ENCODE peak calls at places on chromosomes 16 and 17, in ten cellular contexts. One of them, this sample, is unnamed.
A peak's percentile ranks its signal among the peaks of the same experiment; 100 is the strongest.

GRCh38 chr16:5207001-5207523 is 109.5 kb upstream of the EEF2KMT start:
- DNase-seq in nephron progenitor cell: no peak
- DNase-seq in ovary: no peak
- DNase-seq in colonic mucosa: no peak
- DNase-seq in AG10803: no peak
- DNase-seq in OCI-LY7: no peak
- DNase-seq in fibroblast of villous mesenchyme: no peak
- DNase-seq in uterus: no peak
- DNase-seq in fibroblast of mammary gland: no peak
- DNase-seq in neural crest cell: no peak
- DNase-seq in this sample: no peak

GRCh38 chr17:74452027-74452840 is 14.2 kb upstream of the CD300A start:
- DNase-seq in nephron progenitor cell: no peak
- DNase-seq in ovary: peak; percentile 66
- DNase-seq in colonic mucosa: peak; percentile 46
- DNase-seq in AG10803: no peak
- DNase-seq in OCI-LY7: no peak
- DNase-seq in fibroblast of villous mesenchyme: no peak
- DNase-seq in uterus: no peak
- DNase-seq in fibroblast of mammary gland: peak; percentile 30
- DNase-seq in neural crest cell: no peak
- DNase-seq in this sample: peak; percentile 77

GRCh38 chr16:74226361-74226979 is 70.1 kb upstream of the PSMD7 start:
- DNase-seq in nephron progenitor cell: no peak
- DNase-seq in ovary: no peak
- DNase-seq in colonic mucosa: no peak
- DNase-seq in AG10803: peak; percentile 3
- DNase-seq in OCI-LY7: peak; percentile 13
- DNase-seq in fibroblast of villous mesenchyme: peak; percentile 12
- DNase-seq in uterus: no peak
- DNase-seq in fibroblast of mammary gland: peak; percentile 31
- DNase-seq in neural crest cell: no peak
- DNase-seq in this sample: no peak

GRCh38 chr16:11909653-11910551 is 5.9 kb downstream of the GSPT1 start:
- DNase-seq in nephron progenitor cell: no peak
- DNase-seq in ovary: no peak
- DNase-seq in colonic mucosa: no peak
- DNase-seq in AG10803: peak; percentile 87
- DNase-seq in OCI-LY7: no peak
- DNase-seq in fibroblast of villous mesenchyme: peak; percentile 92
- DNase-seq in uterus: peak; percentile 18
- DNase-seq in fibroblast of mammary gland: peak; percentile 43
- DNase-seq in neural crest cell: no peak
- DNase-seq in this sample: no peak

GRCh38 chr16:67530013-67530939 is 1.6 kb downstream of the RIPOR1 start:
- DNase-seq in nephron progenitor cell: peak; percentile 68
- DNase-seq in ovary: peak; percentile 87
- DNase-seq in colonic mucosa: peak; percentile 59
- DNase-seq in AG10803: peak; percentile 73
- DNase-seq in OCI-LY7: peak; percentile 34
- DNase-seq in fibroblast of villous mesenchyme: peak; percentile 77
- DNase-seq in uterus: peak; percentile 81
- DNase-seq in fibroblast of mammary gland: peak; percentile 62
- DNase-seq in neural crest cell: no peak
- DNase-seq in this sample: peak; percentile 67

GRCh38 chr17:16418684-16419066 is 3.3 kb downstream of the TRPV2 start:
- DNase-seq in nephron progenitor cell: no peak
- DNase-seq in ovary: no peak
- DNase-seq in colonic mucosa: no peak
- DNase-seq in AG10803: no peak
- DNase-seq in OCI-LY7: no peak
- DNase-seq in fibroblast of villous mesenchyme: no peak
- DNase-seq in uterus: no peak
- DNase-seq in fibroblast of mammary gland: no peak
- DNase-seq in neural crest cell: no peak
- DNase-seq in this sample: no peak

GRCh38 chr16:80231888-80232287 is 308.9 kb upstream of the DYNLRB2 start:
- DNase-seq in nephron progenitor cell: no peak
- DNase-seq in ovary: no peak
- DNase-seq in colonic mucosa: no peak
- DNase-seq in AG10803: peak; percentile 88
- DNase-seq in OCI-LY7: peak; percentile 7
- DNase-seq in fibroblast of villous mesenchyme: peak; percentile 10
- DNase-seq in uterus: no peak
- DNase-seq in fibroblast of mammary gland: peak; percentile 90
- DNase-seq in neural crest cell: no peak
- DNase-seq in this sample: no peak

GRCh38 chr17:57178839-57179238 is 77.5 kb upstream of the MSI2 start:
- DNase-seq in nephron progenitor cell: no peak
- DNase-seq in ovary: no peak
- DNase-seq in colonic mucosa: no peak
- DNase-seq in AG10803: no peak
- DNase-seq in OCI-LY7: no peak
- DNase-seq in fibroblast of villous mesenchyme: no peak
- DNase-seq in uterus: no peak
- DNase-seq in fibroblast of mammary gland: no peak
- DNase-seq in neural crest cell: no peak
- DNase-seq in this sample: no peak

GRCh38 chr16:66395806-66396555 is 29.5 kb downstream of the CDH5 start:
- DNase-seq in nephron progenitor cell: no peak
- DNase-seq in ovary: no peak
- DNase-seq in colonic mucosa: no peak
- DNase-seq in AG10803: no peak
- DNase-seq in OCI-LY7: no peak
- DNase-seq in fibroblast of villous mesenchyme: no peak
- DNase-seq in uterus: no peak
- DNase-seq in fibroblast of mammary gland: no peak
- DNase-seq in neural crest cell: no peak
- DNase-seq in this sample: no peak

GRCh38 chr17:17500999-17501605 is 4.9 kb upstream of the RASD1 start:
- DNase-seq in nephron progenitor cell: no peak
- DNase-seq in ovary: peak; percentile 23
- DNase-seq in colonic mucosa: peak; percentile 64
- DNase-seq in AG10803: no peak
- DNase-seq in OCI-LY7: peak; percentile 24
- DNase-seq in fibroblast of villous mesenchyme: no peak
- DNase-seq in uterus: no peak
- DNase-seq in fibroblast of mammary gland: no peak
- DNase-seq in neural crest cell: no peak
- DNase-seq in this sample: no peak

GRCh38 chr16:85550422-85551318 is 62.5 kb upstream of the GSE1 start:
- DNase-seq in nephron progenitor cell: no peak
- DNase-seq in ovary: no peak
- DNase-seq in colonic mucosa: no peak
- DNase-seq in AG10803: no peak
- DNase-seq in OCI-LY7: no peak
- DNase-seq in fibroblast of villous mesenchyme: no peak
- DNase-seq in uterus: no peak
- DNase-seq in fibroblast of mammary gland: no peak
- DNase-seq in neural crest cell: no peak
- DNase-seq in this sample: no peak
- TF ChIP-seq CTCF in nephron progenitor cell: peak; percentile 19
- TF ChIP-seq CTCF in ovary: no peak
- TF ChIP-seq CTCF in colonic mucosa: no peak
- TF ChIP-seq CTCF in AG10803: peak; percentile 26
- TF ChIP-seq CTCF in OCI-LY7: peak; percentile 21
- TF ChIP-seq CTCF in fibroblast of villous mesenchyme: peak; percentile 12
- TF ChIP-seq CTCF in uterus: peak; percentile 7
- TF ChIP-seq CTCF in fibroblast of mammary gland: no peak
- TF ChIP-seq CTCF in neural crest cell: no peak
- TF ChIP-seq CTCF in this sample: no peak

DNA sequence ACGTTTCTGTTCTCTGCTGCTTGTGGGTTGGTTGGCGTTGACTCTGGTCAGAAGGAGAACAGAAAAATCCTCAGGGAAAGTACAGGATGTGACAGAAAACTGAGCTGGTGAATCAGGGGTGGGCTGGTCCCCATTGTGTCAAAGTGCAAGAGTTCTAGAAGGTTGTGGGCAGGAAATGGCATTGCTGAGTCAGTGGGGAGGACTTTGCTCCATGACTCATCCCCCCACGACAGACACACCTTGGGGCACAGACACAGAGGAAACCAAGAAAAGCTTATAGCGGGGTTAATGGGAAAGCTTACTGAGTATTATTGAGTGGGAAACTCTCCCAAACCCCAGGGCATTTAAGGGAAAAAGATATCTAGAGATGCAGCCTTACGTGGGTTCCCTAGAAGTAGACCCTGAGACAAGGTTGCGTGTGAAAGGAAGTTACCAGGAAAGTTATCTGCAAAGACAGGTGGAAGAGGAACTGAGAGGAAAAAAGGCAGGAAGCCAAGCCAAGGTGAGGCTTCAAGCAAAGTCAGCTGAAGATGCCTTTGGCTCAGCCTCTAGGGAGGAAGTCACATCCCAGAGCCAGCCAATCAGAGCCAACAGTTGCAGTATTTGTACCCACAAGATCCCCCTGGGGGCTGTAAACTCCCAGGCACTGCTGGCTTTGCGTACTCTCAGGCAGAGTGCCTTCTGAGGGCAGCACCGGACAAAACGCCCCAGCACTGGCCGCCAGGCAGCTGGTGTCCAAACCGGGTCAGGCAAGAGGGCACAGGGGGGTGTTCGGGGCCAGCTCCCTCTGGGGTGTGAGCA is 86.4 kb downstream of the FOXL1 start:
- DNase-seq in nephron progenitor cell: no peak
- DNase-seq in ovary: no peak
- DNase-seq in colonic mucosa: peak; percentile 63
- DNase-seq in AG10803: peak; percentile 94
- DNase-seq in OCI-LY7: peak; percentile 23
- DNase-seq in fibroblast of villous mesenchyme: peak; percentile 90
- DNase-seq in uterus: no peak
- DNase-seq in fibroblast of mammary gland: peak; percentile 100
- DNase-seq in neural crest cell: no peak
- DNase-seq in this sample: no peak
- TF ChIP-seq CTCF in nephron progenitor cell: no peak
- TF ChIP-seq CTCF in ovary: no peak
- TF ChIP-seq CTCF in colonic mucosa: no peak
- TF ChIP-seq CTCF in AG10803: no peak
- TF ChIP-seq CTCF in OCI-LY7: no peak
- TF ChIP-seq CTCF in fibroblast of villous mesenchyme: no peak
- TF ChIP-seq CTCF in uterus: no peak
- TF ChIP-seq CTCF in fibroblast of mammary gland: no peak
- TF ChIP-seq CTCF in neural crest cell: no peak
- TF ChIP-seq CTCF in this sample: no peak

DNA sequence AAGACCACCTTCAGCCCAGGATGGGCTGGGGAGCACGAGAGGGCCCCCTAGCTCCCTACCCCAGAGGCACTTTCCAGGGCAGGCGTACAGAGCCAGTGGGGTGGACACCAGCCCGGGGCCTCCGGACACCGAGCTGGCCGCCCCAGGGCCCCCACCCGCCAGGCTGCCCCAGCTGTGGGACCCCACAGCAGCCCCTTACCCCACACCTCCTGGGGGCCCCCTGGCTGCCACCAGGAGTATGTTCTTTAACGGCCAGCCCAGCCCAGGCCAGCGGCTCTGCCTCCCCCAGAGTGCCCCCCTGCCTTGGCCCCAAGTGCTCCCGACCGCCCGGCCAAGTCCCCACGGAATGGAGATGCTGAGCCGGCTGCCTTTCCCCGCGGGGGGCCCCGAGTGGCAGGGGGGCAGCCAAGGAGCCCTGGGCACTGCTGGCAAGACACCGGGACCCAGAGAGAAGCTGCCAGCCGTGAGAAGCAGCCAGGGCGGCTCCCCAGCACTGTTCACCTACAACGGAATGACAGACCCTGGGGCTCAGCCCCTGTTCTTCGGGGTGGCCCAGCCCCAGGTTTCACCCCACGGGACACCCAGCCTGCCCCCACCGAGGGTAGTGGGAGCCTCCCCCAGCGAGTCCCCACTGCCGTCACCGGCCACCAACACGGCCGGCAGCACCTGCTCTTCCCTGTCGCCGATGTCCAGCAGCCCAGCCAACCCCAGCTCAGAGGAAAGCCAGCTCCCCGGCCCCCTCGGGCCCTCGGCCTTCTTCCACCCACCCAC is 24.3 kb upstream of the ZFPM1 start:
- DNase-seq in nephron progenitor cell: no peak
- DNase-seq in ovary: no peak
- DNase-seq in colonic mucosa: no peak
- DNase-seq in AG10803: no peak
- DNase-seq in OCI-LY7: no peak
- DNase-seq in fibroblast of villous mesenchyme: no peak
- DNase-seq in uterus: no peak
- DNase-seq in fibroblast of mammary gland: no peak
- DNase-seq in neural crest cell: no peak
- DNase-seq in this sample: no peak
- TF ChIP-seq CTCF in nephron progenitor cell: no peak
- TF ChIP-seq CTCF in ovary: no peak
- TF ChIP-seq CTCF in colonic mucosa: no peak
- TF ChIP-seq CTCF in AG10803: no peak
- TF ChIP-seq CTCF in OCI-LY7: peak; percentile 12
- TF ChIP-seq CTCF in fibroblast of villous mesenchyme: peak; percentile 8
- TF ChIP-seq CTCF in uterus: no peak
- TF ChIP-seq CTCF in fibroblast of mammary gland: no peak
- TF ChIP-seq CTCF in neural crest cell: no peak
- TF ChIP-seq CTCF in this sample: peak; percentile 19

DNA sequence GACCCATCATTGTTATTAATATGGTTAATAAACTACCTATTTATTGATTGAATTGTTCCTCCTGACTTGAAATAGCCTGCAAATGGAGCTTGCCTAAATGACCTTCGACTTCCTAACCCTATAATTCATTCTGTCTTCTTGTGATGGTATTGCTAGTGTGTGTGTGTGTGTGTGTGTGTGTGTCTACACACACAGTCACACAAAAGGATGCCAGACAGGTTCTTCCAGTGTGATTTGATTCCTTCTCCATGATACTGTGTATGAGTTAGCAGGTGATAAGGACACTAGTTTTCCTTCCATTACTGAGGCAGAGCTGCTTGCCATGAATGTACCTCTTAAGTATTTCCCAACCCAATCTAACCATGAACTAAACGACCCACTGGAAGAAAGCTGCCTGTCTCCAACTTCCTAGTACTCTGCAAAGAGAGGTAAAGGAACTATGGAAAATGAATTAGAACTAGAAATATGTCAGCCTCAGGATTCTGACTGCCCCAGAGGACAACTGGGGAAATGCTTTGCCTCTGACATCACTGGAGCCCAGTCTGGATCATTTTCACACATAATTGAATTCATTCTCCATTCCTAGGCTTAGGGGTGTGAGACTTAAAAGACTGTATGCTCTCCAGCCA is 3.5 kb upstream of the CDC6 start:
- DNase-seq in nephron progenitor cell: no peak
- DNase-seq in ovary: no peak
- DNase-seq in colonic mucosa: peak; percentile 69
- DNase-seq in AG10803: peak; percentile 87
- DNase-seq in OCI-LY7: no peak
- DNase-seq in fibroblast of villous mesenchyme: peak; percentile 73
- DNase-seq in uterus: no peak
- DNase-seq in fibroblast of mammary gland: peak; percentile 57
- DNase-seq in neural crest cell: no peak
- DNase-seq in this sample: no peak
- TF ChIP-seq CTCF in nephron progenitor cell: no peak
- TF ChIP-seq CTCF in ovary: peak; percentile 8
- TF ChIP-seq CTCF in colonic mucosa: no peak
- TF ChIP-seq CTCF in AG10803: peak; percentile 54
- TF ChIP-seq CTCF in OCI-LY7: peak; percentile 7
- TF ChIP-seq CTCF in fibroblast of villous mesenchyme: peak; percentile 35
- TF ChIP-seq CTCF in uterus: no peak
- TF ChIP-seq CTCF in fibroblast of mammary gland: peak; percentile 41
- TF ChIP-seq CTCF in neural crest cell: peak; percentile 50
- TF ChIP-seq CTCF in this sample: peak; percentile 2

This sample was measured in glutamatergic neuron.